ENCODE peak calls at places on chromosomes 6 and 20, in nine cellular contexts. V is GM12865; B is RKO; C is omental fat pad; H is SW480; U is right atrium auricular region; T is NCI-H2081; Q is G401; F is activated gamma-delta T cell treated with anti-CD3 and anti-CD28 coated beads, Interleukin-2, amount 50 U/mL, for 16 hours. G is an unnamed sample.

GRCh38 chr20:38685853-38686473 is 38.3 kb upstream of the SLC32A1 start:
- DNase-seq in V (peak), B (peak), C (no peak), H (peak), U (no peak), T (no peak), Q (no peak), F (peak), G (no peak)

GRCh38 chr6:41694815-41695536 is 40.4 kb downstream of the TFEB start:
- DNase-seq in V (no peak), B (no peak), C (no peak), H (no peak), U (no peak), T (no peak), Q (no peak), F (no peak), G (no peak)

GRCh38 chr20:63659370-63659769 is 1.3 kb downstream of the RTEL1 start:
- DNase-seq in V (no peak), B (peak), C (no peak), H (no peak), U (no peak), T (no peak), Q (no peak), F (no peak), G (no peak)

GRCh38 chr6:163392533-163392932 is 22.0 kb upstream of the QKI start:
- DNase-seq in V (peak), B (no peak), C (no peak), H (peak), U (peak), T (no peak), Q (no peak), F (no peak), G (peak)

GRCh38 chr6:142416179-142416578 is 114.4 kb downstream of the ADGRG6 start:
- DNase-seq in V (no peak), B (peak), C (no peak), H (no peak), U (no peak), T (no peak), Q (no peak), F (no peak), G (no peak)

GRCh38 chr20:24208652-24209051 is 220.1 kb upstream of the GGTLC1 start:
- DNase-seq in V (no peak), B (peak), C (no peak), H (peak), U (no peak), T (no peak), Q (no peak), F (no peak), G (no peak)

GRCh38 chr20:4862661-4863060 is 138.6 kb downstream of the SLC23A2 start:
- DNase-seq in V (no peak), B (no peak), C (no peak), H (no peak), U (no peak), T (no peak), Q (no peak), F (no peak), G (no peak)

GRCh38 chr20:18738055-18738454 is 75.5 kb upstream of the SCP2D1 start:
- DNase-seq in V (no peak), B (no peak), C (no peak), H (peak), U (no peak), T (no peak), Q (no peak), F (no peak), G (no peak)

GRCh38 chr20:63972312-63973159 is 2.8 kb upstream of the ZNF512B start:
- DNase-seq in V (peak), B (peak), C (no peak), H (no peak), U (no peak), T (no peak), Q (no peak), F (no peak), G (no peak)

GRCh38 chr6:134421496-134421895 is 103.6 kb upstream of the SGK1 start:
- DNase-seq in V (no peak), B (no peak), C (no peak), H (no peak), U (no peak), T (no peak), Q (no peak), F (no peak), G (no peak)

GRCh38 chr20:60589624-60590023 is 631.4 kb downstream of the CDH26 start:
- DNase-seq in V (no peak), B (peak), C (no peak), H (peak), U (no peak), T (no peak), Q (no peak), F (no peak), G (no peak)

GRCh38 chr20:35474504-35474903 is 19.1 kb downstream of the CEP250 start:
- DNase-seq in V (no peak), B (no peak), C (no peak), H (no peak), U (no peak), T (no peak), Q (no peak), F (no peak), G (no peak)

GRCh38 chr20:46770330-46771194 is 61.1 kb downstream of the SLC2A10 start:
- DNase-seq in V (no peak), B (peak), C (no peak), H (no peak), U (no peak), T (no peak), Q (no peak), F (no peak), G (no peak)

GRCh38 chr6:134544737-134545136 is 226.8 kb upstream of the SGK1 start:
- DNase-seq in V (no peak), B (no peak), C (no peak), H (no peak), U (no peak), T (no peak), Q (no peak), F (no peak), G (no peak)

GRCh38 chr6:16394651-16395050 is 156.3 kb downstream of the GMPR start:
- DNase-seq in V (no peak), B (no peak), C (no peak), H (no peak), U (no peak), T (no peak), Q (no peak), F (no peak), G (no peak)

GRCh38 chr6:52507557-52508260 is 69.2 kb downstream of the TRAM2 start:
- DNase-seq in V (no peak), B (no peak), C (no peak), H (no peak), U (peak), T (no peak), Q (no peak), F (no peak), G (no peak)

GRCh38 chr6:167225903-167226508 is 65.1 kb upstream of the UNC93A start:
- DNase-seq in V (no peak), B (no peak), C (no peak), H (no peak), U (no peak), T (no peak), Q (no peak), F (no peak), G (no peak)

GRCh38 chr6:49949062-49949461 is 14.9 kb downstream of the DEFB114 start:
- DNase-seq in V (no peak), B (no peak), C (no peak), H (no peak), U (no peak), T (no peak), Q (no peak), F (no peak), G (no peak)

GRCh38 chr6:9732056-9732455 is 682.8 kb downstream of the TFAP2A start:
- DNase-seq in V (no peak), B (no peak), C (no peak), H (no peak), U (no peak), T (no peak), Q (no peak), F (no peak), G (no peak)

GRCh38 chr6:95866732-95867131 is 149.0 kb upstream of the FUT9 start:
- DNase-seq in V (peak), B (peak), C (no peak), H (peak), U (no peak), T (no peak), Q (no peak), F (no peak), G (peak)

GRCh38 chr6:30885999-30886896 is 1.9 kb downstream of the DDR1 start:
- DNase-seq in V (no peak), B (peak), C (peak), H (peak), U (peak), T (peak), Q (peak), F (no peak), G (peak)

GRCh38 chr6:100230976-100231316 is 233.8 kb downstream of the SIM1 start:
- DNase-seq in V (no peak), B (peak), C (no peak), H (no peak), U (no peak), T (no peak), Q (no peak), F (no peak), G (no peak)

GRCh38 chr6:65191412-65191811 is 515.6 kb downstream of the EYS start:
- DNase-seq in V (no peak), B (no peak), C (no peak), H (no peak), U (no peak), T (peak), Q (no peak), F (no peak), G (no peak)

GRCh38 chr6:44977406-44977740 is 350.8 kb upstream of the RUNX2 start:
- DNase-seq in V (peak), B (no peak), C (no peak), H (no peak), U (no peak), T (no peak), Q (no peak), F (no peak), G (no peak)

GRCh38 chr6:142551145-142551811 is 249.5 kb downstream of the ADGRG6 start:
- DNase-seq in V (no peak), B (no peak), C (no peak), H (peak), U (no peak), T (no peak), Q (no peak), F (no peak), G (peak)

GRCh38 chr20:651713-652610 is 1.0 kb downstream of the SRXN1 start:
- DNase-seq in V (peak), B (peak), C (no peak), H (no peak), U (peak), T (no peak), Q (no peak), F (no peak), G (no peak)

GRCh38 chr6:73325656-73326055 is 28.4 kb downstream of the DPPA5 start:
- DNase-seq in V (no peak), B (no peak), C (no peak), H (no peak), U (no peak), T (no peak), Q (no peak), F (no peak), G (no peak)

GRCh38 chr6:13488015-13488895 is 855 bp upstream of the GFOD1 start:
- DNase-seq in V (peak), B (no peak), C (no peak), H (no peak), U (no peak), T (no peak), Q (peak), F (no peak), G (no peak)

GRCh38 chr6:105898286-105898685 is 187.8 kb upstream of the PRDM1 start:
- DNase-seq in V (peak), B (no peak), C (no peak), H (no peak), U (no peak), T (no peak), Q (no peak), F (no peak), G (no peak)

GRCh38 chr6:14664112-14664592 is 546.6 kb downstream of the CD83 start:
- DNase-seq in V (peak), B (no peak), C (no peak), H (no peak), U (no peak), T (no peak), Q (no peak), F (no peak), G (no peak)

GRCh38 chr6:7042056-7042653 is 65.6 kb upstream of the RREB1 start:
- DNase-seq in V (no peak), B (no peak), C (no peak), H (no peak), U (no peak), T (no peak), Q (no peak), F (no peak), G (no peak)

GRCh38 chr20:46683939-46684750 is 5.1 kb downstream of the TP53RK start:
- DNase-seq in V (no peak), B (no peak), C (no peak), H (peak), U (peak), T (no peak), Q (no peak), F (no peak), G (no peak)

GRCh38 chr6:3843379-3844096 is 5.6 kb upstream of the FAM50B start:
- DNase-seq in V (no peak), B (no peak), C (no peak), H (no peak), U (no peak), T (no peak), Q (no peak), F (no peak), G (no peak)

GRCh38 chr6:33117826-33118277 is 42.1 kb downstream of the HLA-DPB1 start:
- DNase-seq in V (no peak), B (no peak), C (no peak), H (no peak), U (no peak), T (no peak), Q (peak), F (no peak), G (no peak)

GRCh38 chr20:26276811-26277210 is 580.2 kb upstream of the ZNF337 start:
- DNase-seq in V (no peak), B (no peak), C (no peak), H (no peak), U (no peak), T (no peak), Q (peak), F (no peak), G (no peak)

G was measured in HCT116.